ENCODE peak calls at places on chromosomes 3 and 15, in eight cellular contexts. One of them, this sample, is unnamed. For H3K4me1 and H3K36me3, the result is how much of the 10 kb centered on the place peaks cover.

GRCh38 chr3:50651875-50652529 is 22.7 kb upstream of the DOCK3 start:
- DNase-seq in stomach: no peak
- DNase-seq in suprapubic skin: no peak
- DNase-seq in spleen: peak
- DNase-seq in psoas muscle: no peak
- DNase-seq in CD8-positive, alpha-beta memory T cell: no peak
- DNase-seq in heart right ventricle: peak
- DNase-seq in fibroblast of lung: no peak
- DNase-seq in this sample: no peak

GRCh38 chr15:85771276-85771675 is 23.4 kb downstream of the KLHL25 start:
- DNase-seq in stomach: no peak
- DNase-seq in suprapubic skin: no peak
- DNase-seq in spleen: no peak
- DNase-seq in psoas muscle: no peak
- DNase-seq in CD8-positive, alpha-beta memory T cell: no peak
- DNase-seq in heart right ventricle: no peak
- DNase-seq in fibroblast of lung: no peak
- DNase-seq in this sample: no peak

GRCh38 chr15:96337991-96338771 is 7.7 kb downstream of the NR2F2 start:
- DNase-seq in stomach: no peak
- DNase-seq in suprapubic skin: no peak
- DNase-seq in spleen: no peak
- DNase-seq in psoas muscle: no peak
- DNase-seq in CD8-positive, alpha-beta memory T cell: no peak
- DNase-seq in heart right ventricle: no peak
- DNase-seq in fibroblast of lung: peak
- DNase-seq in this sample: no peak

GRCh38 chr3:122687298-122687697 is 6.7 kb downstream of the PARP14 start:
- DNase-seq in stomach: no peak
- DNase-seq in suprapubic skin: no peak
- DNase-seq in spleen: no peak
- DNase-seq in psoas muscle: no peak
- DNase-seq in CD8-positive, alpha-beta memory T cell: no peak
- DNase-seq in heart right ventricle: no peak
- DNase-seq in fibroblast of lung: no peak
- DNase-seq in this sample: no peak

GRCh38 chr15:48285329-48286214 is 45.7 kb upstream of the DUT start:
- DNase-seq in stomach: peak
- DNase-seq in suprapubic skin: no peak
- DNase-seq in spleen: no peak
- DNase-seq in psoas muscle: no peak
- DNase-seq in CD8-positive, alpha-beta memory T cell: no peak
- DNase-seq in heart right ventricle: peak
- DNase-seq in fibroblast of lung: peak
- DNase-seq in this sample: no peak

GRCh38 chr15:88902846-88903245 is 7.5 kb upstream of the HAPLN3 start:
- DNase-seq in stomach: no peak
- DNase-seq in suprapubic skin: no peak
- DNase-seq in spleen: peak
- DNase-seq in psoas muscle: no peak
- DNase-seq in CD8-positive, alpha-beta memory T cell: no peak
- DNase-seq in heart right ventricle: no peak
- DNase-seq in fibroblast of lung: no peak
- DNase-seq in this sample: no peak

GRCh38 chr3:177427096-177427495 is 229.8 kb upstream of the TBL1XR1 start:
- DNase-seq in stomach: no peak
- DNase-seq in suprapubic skin: no peak
- DNase-seq in spleen: no peak
- DNase-seq in psoas muscle: no peak
- DNase-seq in CD8-positive, alpha-beta memory T cell: no peak
- DNase-seq in heart right ventricle: no peak
- DNase-seq in fibroblast of lung: no peak
- DNase-seq in this sample: peak

GRCh38 chr3:123071146-123071545 is 4.3 kb downstream of the PDIA5 start:
- DNase-seq in stomach: no peak
- DNase-seq in suprapubic skin: no peak
- DNase-seq in spleen: no peak
- DNase-seq in psoas muscle: no peak
- DNase-seq in CD8-positive, alpha-beta memory T cell: no peak
- DNase-seq in heart right ventricle: no peak
- DNase-seq in fibroblast of lung: peak
- DNase-seq in this sample: no peak

GRCh38 chr15:88331291-88331690 is 74.8 kb upstream of the NTRK3 start:
- DNase-seq in stomach: no peak
- DNase-seq in suprapubic skin: no peak
- DNase-seq in spleen: no peak
- DNase-seq in psoas muscle: peak
- DNase-seq in CD8-positive, alpha-beta memory T cell: peak
- DNase-seq in heart right ventricle: no peak
- DNase-seq in fibroblast of lung: peak
- DNase-seq in this sample: no peak

GRCh38 chr15:44726136-44726535 is 10.2 kb upstream of the TRIM69 start:
- DNase-seq in stomach: no peak
- DNase-seq in suprapubic skin: no peak
- DNase-seq in spleen: no peak
- DNase-seq in psoas muscle: no peak
- DNase-seq in CD8-positive, alpha-beta memory T cell: no peak
- DNase-seq in heart right ventricle: no peak
- DNase-seq in fibroblast of lung: peak
- DNase-seq in this sample: no peak

GRCh38 chr15:52731732-52732470 is 52.7 kb upstream of the ATOSA start:
- DNase-seq in stomach: no peak
- DNase-seq in suprapubic skin: no peak
- DNase-seq in spleen: no peak
- DNase-seq in psoas muscle: no peak
- DNase-seq in CD8-positive, alpha-beta memory T cell: no peak
- DNase-seq in heart right ventricle: no peak
- DNase-seq in fibroblast of lung: no peak
- DNase-seq in this sample: no peak

GRCh38 chr15:100733088-100733487 is 130.7 kb downstream of the ASB7 start:
- DNase-seq in stomach: no peak
- DNase-seq in suprapubic skin: peak
- DNase-seq in spleen: no peak
- DNase-seq in psoas muscle: peak
- DNase-seq in CD8-positive, alpha-beta memory T cell: no peak
- DNase-seq in heart right ventricle: no peak
- DNase-seq in fibroblast of lung: peak
- DNase-seq in this sample: no peak

GRCh38 chr3:59809016-59809415 is 759.2 kb upstream of the CFAP20DC start:
- DNase-seq in stomach: no peak
- DNase-seq in suprapubic skin: no peak
- DNase-seq in spleen: no peak
- DNase-seq in psoas muscle: no peak
- DNase-seq in CD8-positive, alpha-beta memory T cell: no peak
- DNase-seq in heart right ventricle: no peak
- DNase-seq in fibroblast of lung: peak
- DNase-seq in this sample: no peak

GRCh38 chr3:178699810-178700209 is 163.6 kb downstream of the KCNMB2 start:
- DNase-seq in stomach: no peak
- DNase-seq in suprapubic skin: no peak
- DNase-seq in spleen: no peak
- DNase-seq in psoas muscle: no peak
- DNase-seq in CD8-positive, alpha-beta memory T cell: no peak
- DNase-seq in heart right ventricle: peak
- DNase-seq in fibroblast of lung: peak
- DNase-seq in this sample: no peak

GRCh38 chr3:179196098-179196497 is 47.9 kb downstream of the PIK3CA start:
- DNase-seq in stomach: no peak
- DNase-seq in suprapubic skin: no peak
- DNase-seq in spleen: no peak
- DNase-seq in psoas muscle: no peak
- DNase-seq in CD8-positive, alpha-beta memory T cell: no peak
- DNase-seq in heart right ventricle: no peak
- DNase-seq in fibroblast of lung: peak
- DNase-seq in this sample: peak

GRCh38 chr15:77266708-77267387 is 153.1 kb downstream of the PEAK1 start:
- DNase-seq in stomach: no peak
- DNase-seq in suprapubic skin: no peak
- DNase-seq in spleen: no peak
- DNase-seq in psoas muscle: no peak
- DNase-seq in CD8-positive, alpha-beta memory T cell: no peak
- DNase-seq in heart right ventricle: no peak
- DNase-seq in fibroblast of lung: peak
- DNase-seq in this sample: no peak

GRCh38 chr3:138434276-138434874 is at the start of gene ESYT3:
- DNase-seq in stomach: peak
- DNase-seq in suprapubic skin: peak
- DNase-seq in spleen: no peak
- DNase-seq in psoas muscle: peak
- DNase-seq in CD8-positive, alpha-beta memory T cell: no peak
- DNase-seq in heart right ventricle: peak
- DNase-seq in fibroblast of lung: peak
- DNase-seq in this sample: peak

GRCh38 chr15:71215126-71215894 is 100.0 kb downstream of the THSD4 start:
- DNase-seq in stomach: no peak
- DNase-seq in suprapubic skin: no peak
- DNase-seq in spleen: no peak
- DNase-seq in psoas muscle: no peak
- DNase-seq in CD8-positive, alpha-beta memory T cell: no peak
- DNase-seq in heart right ventricle: no peak
- DNase-seq in fibroblast of lung: no peak
- DNase-seq in this sample: no peak

GRCh38 chr3:164468055-164468454 is 610.2 kb downstream of the SI start:
- DNase-seq in stomach: no peak
- DNase-seq in suprapubic skin: no peak
- DNase-seq in spleen: no peak
- DNase-seq in psoas muscle: no peak
- DNase-seq in CD8-positive, alpha-beta memory T cell: no peak
- DNase-seq in heart right ventricle: no peak
- DNase-seq in fibroblast of lung: no peak
- DNase-seq in this sample: no peak

GRCh38 chr3:162112719-162113118 is 616.1 kb downstream of the OTOL1 start:
- DNase-seq in stomach: no peak
- DNase-seq in suprapubic skin: no peak
- DNase-seq in spleen: no peak
- DNase-seq in psoas muscle: no peak
- DNase-seq in CD8-positive, alpha-beta memory T cell: no peak
- DNase-seq in heart right ventricle: no peak
- DNase-seq in fibroblast of lung: no peak
- DNase-seq in this sample: no peak

GRCh38 chr15:54187325-54187724 is 209.1 kb downstream of the UNC13C start:
- DNase-seq in stomach: no peak
- DNase-seq in suprapubic skin: no peak
- DNase-seq in spleen: no peak
- DNase-seq in psoas muscle: no peak
- DNase-seq in CD8-positive, alpha-beta memory T cell: no peak
- DNase-seq in heart right ventricle: no peak
- DNase-seq in fibroblast of lung: no peak
- DNase-seq in this sample: no peak

GRCh38 chr15:67105065-67105951 is 39.9 kb downstream of the SMAD3 start:
- DNase-seq in stomach: peak
- DNase-seq in suprapubic skin: peak
- DNase-seq in spleen: peak
- DNase-seq in psoas muscle: peak
- DNase-seq in CD8-positive, alpha-beta memory T cell: no peak
- DNase-seq in heart right ventricle: no peak
- DNase-seq in fibroblast of lung: peak
- DNase-seq in this sample: no peak
- H3K4me1 ChIP-seq in stomach: half or more
- H3K4me1 ChIP-seq in suprapubic skin: half or more
- H3K4me1 ChIP-seq in spleen: half or more
- H3K4me1 ChIP-seq in psoas muscle: half or more
- H3K4me1 ChIP-seq in CD8-positive, alpha-beta memory T cell: half or more
- H3K4me1 ChIP-seq in heart right ventricle: half or more
- H3K4me1 ChIP-seq in fibroblast of lung: half or more
- H3K4me1 ChIP-seq in this sample: half or more

DNA sequence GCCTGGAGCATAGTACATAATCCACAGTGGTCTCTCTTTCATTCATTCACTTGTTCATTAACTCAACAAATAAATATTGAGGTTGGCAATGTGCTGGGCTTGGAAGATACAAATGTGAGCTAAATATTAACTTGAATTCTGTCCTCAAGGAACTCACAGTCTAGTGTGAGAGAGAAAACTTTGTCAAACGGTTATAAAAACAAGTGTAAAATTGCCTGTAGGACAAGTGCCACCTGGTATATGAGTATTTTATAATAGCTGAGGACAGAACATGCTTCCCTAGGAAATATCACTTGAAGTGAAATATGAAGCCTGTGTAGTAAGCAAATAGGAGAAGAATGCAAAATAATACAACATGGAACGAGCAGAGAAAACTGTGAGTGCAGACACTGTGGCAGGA is 173.1 kb upstream of the CMC1 start:
- DNase-seq in stomach: no peak
- DNase-seq in suprapubic skin: no peak
- DNase-seq in spleen: no peak
- DNase-seq in psoas muscle: no peak
- DNase-seq in CD8-positive, alpha-beta memory T cell: no peak
- DNase-seq in heart right ventricle: no peak
- DNase-seq in fibroblast of lung: no peak
- DNase-seq in this sample: no peak
- H3K27ac ChIP-seq in stomach: no peak
- H3K27ac ChIP-seq in suprapubic skin: no peak
- H3K27ac ChIP-seq in spleen: no peak
- H3K27ac ChIP-seq in psoas muscle: no peak
- H3K27ac ChIP-seq in CD8-positive, alpha-beta memory T cell: no peak
- H3K27ac ChIP-seq in heart right ventricle: no peak
- H3K27ac ChIP-seq in fibroblast of lung: no peak
- H3K27ac ChIP-seq in this sample: no peak

DNA sequence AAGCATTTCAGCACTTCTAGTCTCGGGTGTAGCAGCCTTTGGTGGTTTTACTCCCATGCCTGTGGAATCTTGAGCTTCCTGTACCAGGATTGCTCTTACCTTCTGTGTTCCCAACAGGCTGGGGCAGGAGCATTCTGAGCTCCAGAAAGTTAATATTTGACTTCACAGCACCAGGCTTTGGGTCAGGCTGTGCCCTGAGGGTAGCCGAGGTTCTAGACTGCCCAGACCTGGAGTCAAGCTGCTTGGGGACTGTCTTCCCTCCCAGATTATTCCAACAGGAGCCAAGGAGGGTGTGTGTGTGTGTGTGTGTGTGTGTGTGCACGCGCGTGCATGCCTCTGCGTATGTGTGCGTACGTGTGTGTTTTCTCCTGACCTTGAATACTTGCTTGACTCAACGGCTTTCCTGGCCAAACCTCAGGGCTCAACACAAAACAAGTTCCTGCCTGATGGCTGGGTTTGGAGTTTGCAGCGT is 94.8 kb downstream of the FLNB start:
- DNase-seq in stomach: peak
- DNase-seq in suprapubic skin: no peak
- DNase-seq in spleen: no peak
- DNase-seq in psoas muscle: no peak
- DNase-seq in CD8-positive, alpha-beta memory T cell: no peak
- DNase-seq in heart right ventricle: no peak
- DNase-seq in fibroblast of lung: no peak
- DNase-seq in this sample: no peak
- H3K36me3 ChIP-seq in stomach: half or more
- H3K36me3 ChIP-seq in suprapubic skin: half or more
- H3K36me3 ChIP-seq in spleen: half or more
- H3K36me3 ChIP-seq in psoas muscle: under half
- H3K36me3 ChIP-seq in CD8-positive, alpha-beta memory T cell: under half
- H3K36me3 ChIP-seq in heart right ventricle: under half
- H3K36me3 ChIP-seq in fibroblast of lung: under half
- H3K36me3 ChIP-seq in this sample: under half

GRCh38 chr3:102531686-102532085 is 96.9 kb downstream of the ZPLD1 start:
- DNase-seq in stomach: no peak
- DNase-seq in suprapubic skin: no peak
- DNase-seq in spleen: no peak
- DNase-seq in psoas muscle: no peak
- DNase-seq in CD8-positive, alpha-beta memory T cell: no peak
- DNase-seq in heart right ventricle: no peak
- DNase-seq in fibroblast of lung: peak
- DNase-seq in this sample: no peak
- H3K4me1 ChIP-seq in stomach: under half
- H3K4me1 ChIP-seq in suprapubic skin: under half
- H3K4me1 ChIP-seq in spleen: under half
- H3K4me1 ChIP-seq in psoas muscle: under half
- H3K4me1 ChIP-seq in CD8-positive, alpha-beta memory T cell: under half
- H3K4me1 ChIP-seq in heart right ventricle: under half
- H3K4me1 ChIP-seq in fibroblast of lung: under half
- H3K4me1 ChIP-seq in this sample: under half